ENCODE peak calls at places on chromosome X, in nine cellular contexts. P is right atrium auricular region, Y is endothelial cell, T is fibroblast of pulmonary artery, I is GM20000, U is tibial artery, G is nephron progenitor cell, M is transverse colon, Q is dorsolateral prefrontal cortex. X is an unnamed sample.

GRCh38 chrX:41759817-41760216 is 35.8 kb downstream of the GPR82 start:
- DNase-seq in Q (no peak), P (no peak), Y (peak; percentile 7), M (no peak), I (peak; percentile 14), T (peak; percentile 58), U (no peak), G (no peak), X (no peak)

GRCh38 chrX:38859602-38860001 is 58.3 kb downstream of the MID1IP1 start:
- DNase-seq in U (no peak), P (no peak), Q (no peak), G (no peak), M (no peak), T (peak; percentile 22), Y (no peak), I (no peak), X (no peak)

GRCh38 chrX:104565791-104566687 is at the start of gene IL1RAPL2:
- DNase-seq in I (peak; percentile 11), U (no peak), G (peak; percentile 68), P (no peak), Q (peak; percentile 3), M (peak; percentile 14), T (peak; percentile 11), Y (peak; percentile 56), X (no peak)

GRCh38 chrX:136658151-136658550 is 10.2 kb downstream of the CD40LG start:
- DNase-seq in Q (no peak), I (no peak), Y (no peak), G (no peak), T (no peak), U (no peak), P (no peak), M (no peak), X (no peak)

GRCh38 chrX:97860206-97860605 is 976.5 kb downstream of the RPA4 start:
- DNase-seq in P (no peak), I (no peak), T (no peak), Q (no peak), Y (no peak), G (no peak), U (no peak), M (no peak), X (no peak)

GRCh38 chrX:119941336-119941735 is 2.2 kb downstream of the NKAP start:
- DNase-seq in T (no peak), G (no peak), M (no peak), Y (no peak), P (no peak), U (no peak), Q (no peak), I (no peak), X (no peak)

GRCh38 chrX:9807355-9808182 is 21.3 kb downstream of the SHROOM2 start:
- DNase-seq in I (no peak), G (no peak), M (peak; percentile 26), Y (no peak), P (no peak), U (no peak), T (no peak), Q (no peak), X (no peak)

GRCh38 chrX:87895421-87895820 is 377.8 kb downstream of the KLHL4 start:
- DNase-seq in I (no peak), Y (no peak), P (no peak), G (no peak), T (no peak), U (no peak), Q (no peak), M (no peak), X (no peak)

GRCh38 chrX:46165411-46165810 is 379.8 kb downstream of the ZNF674 start:
- DNase-seq in P (no peak), G (no peak), I (no peak), Y (no peak), T (peak; percentile 45), Q (no peak), U (no peak), M (no peak), X (no peak)

DNA sequence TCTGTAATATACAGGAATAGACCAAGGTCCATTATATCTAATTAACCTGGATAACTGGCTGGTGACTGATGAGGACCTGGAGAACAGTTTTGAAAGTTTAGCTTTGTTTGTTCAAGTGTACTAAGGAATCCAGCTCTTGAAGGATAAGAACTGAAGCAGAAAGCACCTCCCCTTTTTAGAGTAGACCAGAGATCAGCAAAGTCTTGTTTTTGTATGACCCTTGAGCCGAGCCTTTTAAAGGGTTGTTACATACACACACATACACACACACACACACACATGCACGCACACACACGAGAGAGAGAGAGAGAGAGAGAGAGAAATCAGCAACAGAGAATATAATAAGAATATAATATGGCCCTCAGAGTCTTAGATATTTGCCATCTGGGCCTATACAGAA is 13.0 kb downstream of the MOSPD2 start:
- DNase-seq in Q (no peak), U (no peak), Y (no peak), M (no peak), P (no peak), I (no peak), G (no peak), T (no peak), X (no peak)
- TF ChIP-seq CTCF in Q (no peak), U (no peak), Y (no peak), M (no peak), P (no peak), I (no peak), G (no peak), T (no peak), X (no peak)

GRCh38 chrX:31420302-31420701 is 348.5 kb upstream of the FTHL17 start:
- DNase-seq in T (no peak), I (peak; percentile 2), Y (no peak), P (no peak), U (no peak), M (no peak), Q (no peak), G (no peak), X (no peak)

GRCh38 chrX:31421441-31421840 is 349.6 kb upstream of the FTHL17 start:
- DNase-seq in Y (no peak), Q (no peak), T (no peak), I (no peak), U (no peak), P (no peak), M (no peak), G (no peak), X (no peak)

GRCh38 chrX:31420711-31421151 is 348.9 kb upstream of the FTHL17 start:
- DNase-seq in G (no peak), Y (no peak), I (peak; percentile 0), M (no peak), P (no peak), Q (no peak), T (peak; percentile 53), U (no peak), X (no peak)

DNA sequence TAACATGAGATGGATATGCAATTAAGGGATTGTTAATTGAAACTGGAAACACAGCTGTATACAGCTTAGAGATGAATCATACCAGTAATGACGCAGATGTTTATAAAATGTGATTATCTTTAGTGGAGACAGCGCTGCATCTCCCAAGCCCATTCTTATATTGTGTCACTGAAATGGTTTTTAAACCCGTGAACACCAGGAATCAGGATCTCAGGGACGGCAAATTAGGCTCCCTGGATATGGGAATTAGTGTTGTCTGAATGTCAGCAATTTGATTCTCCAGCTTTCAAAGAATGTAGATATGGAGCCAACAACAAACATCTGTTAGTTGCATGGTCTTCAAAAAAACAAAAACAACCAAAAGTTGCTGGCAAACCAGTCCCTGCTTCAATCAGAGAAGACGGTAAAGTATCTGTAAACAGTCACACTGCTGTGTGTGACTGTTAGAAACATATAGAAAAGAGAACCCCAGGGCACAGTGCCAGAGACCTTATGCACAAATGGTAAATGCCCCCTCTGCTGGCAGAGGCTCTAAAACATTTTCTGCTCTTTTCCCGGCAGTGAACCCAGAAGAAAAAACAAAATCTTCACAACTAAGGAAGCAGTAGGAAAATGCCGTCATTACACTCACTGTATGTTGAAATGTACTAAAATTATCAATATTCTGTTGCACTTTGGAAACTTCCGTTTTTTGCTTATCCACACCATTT is 351.9 kb upstream of the FTHL17 start:
- DNase-seq in P (no peak), G (peak; percentile 8), Q (no peak), T (peak; percentile 77), M (peak; percentile 19), Y (peak; percentile 21), U (peak; percentile 21), I (no peak), X (no peak)
- TF ChIP-seq CTCF in P (peak; percentile 49), G (peak; percentile 38), Q (peak; percentile 34), T (peak; percentile 53), M (no peak), Y (no peak), U (no peak), I (no peak), X (no peak)

DNA sequence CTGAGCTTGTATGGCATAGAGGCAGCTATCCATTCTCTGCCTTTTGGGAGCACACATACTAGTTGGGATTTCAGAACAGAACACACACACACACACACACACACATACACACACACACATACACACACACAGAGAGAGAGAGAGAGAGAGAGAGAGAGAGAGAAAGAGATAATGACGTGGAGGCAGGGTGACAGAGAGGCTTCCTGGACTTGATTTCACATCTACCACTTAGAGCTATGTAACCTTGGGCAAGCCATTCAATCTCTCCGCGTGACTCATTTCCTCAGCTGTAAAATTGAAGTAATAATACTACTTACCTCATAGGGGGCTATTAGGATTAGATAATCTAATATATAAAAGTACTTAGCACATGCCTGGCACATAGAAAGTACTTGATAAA is 12.3 kb upstream of the GRIA3 start:
- DNase-seq in Q (no peak), M (no peak), P (no peak), T (peak; percentile 66), G (no peak), U (no peak), I (no peak), Y (no peak), X (no peak)
- TF ChIP-seq CTCF in Q (no peak), M (no peak), P (no peak), T (no peak), G (no peak), U (no peak), I (no peak), Y (no peak), X (no peak)

GRCh38 chrX:95057341-95057740 is 1383.3 kb downstream of the FAM133A start:
- DNase-seq in M (no peak), T (no peak), P (no peak), Y (no peak), I (no peak), Q (no peak), U (no peak), G (no peak), X (no peak)

GRCh38 chrX:95059909-95060308 is 1385.9 kb downstream of the FAM133A start:
- DNase-seq in I (no peak), P (no peak), U (no peak), G (no peak), M (no peak), Q (no peak), T (no peak), Y (no peak), X (no peak)

GRCh38 chrX:95056901-95057300 is 1382.9 kb downstream of the FAM133A start:
- DNase-seq in T (peak; percentile 23), G (no peak), P (no peak), I (no peak), M (no peak), Q (no peak), Y (no peak), U (no peak), X (no peak)

GRCh38 chrX:95055991-95056390 is 1382.0 kb downstream of the FAM133A start:
- DNase-seq in T (no peak), P (no peak), I (no peak), M (no peak), Q (no peak), Y (no peak), G (no peak), U (no peak), X (no peak)

DNA sequence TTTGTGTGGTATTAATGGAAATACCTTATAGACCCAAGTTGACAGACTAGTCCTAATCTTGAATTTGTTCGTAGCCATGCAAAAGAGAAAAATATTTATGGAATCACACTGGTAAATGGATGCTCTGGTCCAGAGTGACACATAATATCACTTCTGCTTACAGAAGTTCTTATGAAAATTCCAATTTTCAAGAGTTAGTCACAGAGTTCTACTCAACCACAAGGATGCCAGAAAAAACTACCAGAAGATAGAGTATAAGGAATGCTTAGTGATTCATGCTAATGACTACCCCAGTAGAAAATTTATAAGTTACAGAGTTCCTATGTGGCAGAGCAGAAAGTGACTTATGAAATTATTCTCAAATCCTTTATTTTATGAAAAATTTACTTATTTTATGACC is 1384.8 kb downstream of the FAM133A start:
- DNase-seq in Q (no peak), Y (no peak), M (no peak), P (no peak), I (no peak), T (peak; percentile 66), U (no peak), G (no peak), X (no peak)
- TF ChIP-seq CTCF in Q (no peak), Y (no peak), M (no peak), P (no peak), I (no peak), T (no peak), U (no peak), G (no peak), X (no peak)

X was measured in CD14-positive monocyte.